ENCODE peak calls at places on chromosome 4, in six cellular contexts. One of them, this sample, is unnamed.

GRCh38 chr4:73944061-73944875 is 37.6 kb downstream of the PF4 start:
- DNase-seq in K562: peak
- DNase-seq in choroid plexus epithelial cell: no peak
- DNase-seq in fibroblast of mammary gland: peak
- DNase-seq in astrocyte of the spinal cord: peak
- DNase-seq in breast epithelium: no peak
- DNase-seq in this sample: peak

GRCh38 chr4:106818764-106819163 is 217.3 kb downstream of the DKK2 start:
- DNase-seq in K562: no peak
- DNase-seq in choroid plexus epithelial cell: peak
- DNase-seq in fibroblast of mammary gland: peak
- DNase-seq in astrocyte of the spinal cord: no peak
- DNase-seq in breast epithelium: no peak
- DNase-seq in this sample: no peak

GRCh38 chr4:153522800-153523089 is 56.6 kb downstream of the TMEM131L start:
- DNase-seq in K562: no peak
- DNase-seq in choroid plexus epithelial cell: no peak
- DNase-seq in fibroblast of mammary gland: no peak
- DNase-seq in astrocyte of the spinal cord: no peak
- DNase-seq in breast epithelium: no peak
- DNase-seq in this sample: no peak

GRCh38 chr4:32499176-32499575 is 1779.0 kb downstream of the PCDH7 start:
- DNase-seq in K562: no peak
- DNase-seq in choroid plexus epithelial cell: peak
- DNase-seq in fibroblast of mammary gland: peak
- DNase-seq in astrocyte of the spinal cord: peak
- DNase-seq in breast epithelium: no peak
- DNase-seq in this sample: peak

GRCh38 chr4:100079264-100079663 is 111.0 kb downstream of the DDIT4L start:
- DNase-seq in K562: no peak
- DNase-seq in choroid plexus epithelial cell: no peak
- DNase-seq in fibroblast of mammary gland: no peak
- DNase-seq in astrocyte of the spinal cord: no peak
- DNase-seq in breast epithelium: no peak
- DNase-seq in this sample: no peak

GRCh38 chr4:74904509-74904908 is 28.4 kb upstream of the PARM1 start:
- DNase-seq in K562: no peak
- DNase-seq in choroid plexus epithelial cell: no peak
- DNase-seq in fibroblast of mammary gland: no peak
- DNase-seq in astrocyte of the spinal cord: no peak
- DNase-seq in breast epithelium: no peak
- DNase-seq in this sample: no peak

GRCh38 chr4:6106156-6106555 is 87.9 kb upstream of the C4orf50 start:
- DNase-seq in K562: no peak
- DNase-seq in choroid plexus epithelial cell: no peak
- DNase-seq in fibroblast of mammary gland: no peak
- DNase-seq in astrocyte of the spinal cord: no peak
- DNase-seq in breast epithelium: no peak
- DNase-seq in this sample: no peak

GRCh38 chr4:172826866-172827265 is 341.7 kb upstream of the GALNT7 start:
- DNase-seq in K562: no peak
- DNase-seq in choroid plexus epithelial cell: peak
- DNase-seq in fibroblast of mammary gland: no peak
- DNase-seq in astrocyte of the spinal cord: no peak
- DNase-seq in breast epithelium: no peak
- DNase-seq in this sample: no peak

GRCh38 chr4:86554641-86555040 is 39.5 kb upstream of the PTPN13 start:
- DNase-seq in K562: no peak
- DNase-seq in choroid plexus epithelial cell: no peak
- DNase-seq in fibroblast of mammary gland: peak
- DNase-seq in astrocyte of the spinal cord: peak
- DNase-seq in breast epithelium: no peak
- DNase-seq in this sample: no peak

GRCh38 chr4:171142639-171143038 is 670.6 kb upstream of the GALNTL6 start:
- DNase-seq in K562: no peak
- DNase-seq in choroid plexus epithelial cell: no peak
- DNase-seq in fibroblast of mammary gland: no peak
- DNase-seq in astrocyte of the spinal cord: no peak
- DNase-seq in breast epithelium: no peak
- DNase-seq in this sample: no peak

GRCh38 chr4:13833171-13833804 is 205.8 kb upstream of the BOD1L1 start:
- DNase-seq in K562: no peak
- DNase-seq in choroid plexus epithelial cell: no peak
- DNase-seq in fibroblast of mammary gland: no peak
- DNase-seq in astrocyte of the spinal cord: no peak
- DNase-seq in breast epithelium: no peak
- DNase-seq in this sample: no peak

GRCh38 chr4:144649646-144650045 is 3.7 kb downstream of the HHIP start:
- DNase-seq in K562: no peak
- DNase-seq in choroid plexus epithelial cell: no peak
- DNase-seq in fibroblast of mammary gland: no peak
- DNase-seq in astrocyte of the spinal cord: peak
- DNase-seq in breast epithelium: no peak
- DNase-seq in this sample: no peak
- TF ChIP-seq CTCF in K562: no peak
- TF ChIP-seq CTCF in choroid plexus epithelial cell: no peak
- TF ChIP-seq CTCF in fibroblast of mammary gland: no peak
- TF ChIP-seq CTCF in astrocyte of the spinal cord: no peak
- TF ChIP-seq CTCF in breast epithelium: no peak
- TF ChIP-seq CTCF in this sample: no peak

DNA sequence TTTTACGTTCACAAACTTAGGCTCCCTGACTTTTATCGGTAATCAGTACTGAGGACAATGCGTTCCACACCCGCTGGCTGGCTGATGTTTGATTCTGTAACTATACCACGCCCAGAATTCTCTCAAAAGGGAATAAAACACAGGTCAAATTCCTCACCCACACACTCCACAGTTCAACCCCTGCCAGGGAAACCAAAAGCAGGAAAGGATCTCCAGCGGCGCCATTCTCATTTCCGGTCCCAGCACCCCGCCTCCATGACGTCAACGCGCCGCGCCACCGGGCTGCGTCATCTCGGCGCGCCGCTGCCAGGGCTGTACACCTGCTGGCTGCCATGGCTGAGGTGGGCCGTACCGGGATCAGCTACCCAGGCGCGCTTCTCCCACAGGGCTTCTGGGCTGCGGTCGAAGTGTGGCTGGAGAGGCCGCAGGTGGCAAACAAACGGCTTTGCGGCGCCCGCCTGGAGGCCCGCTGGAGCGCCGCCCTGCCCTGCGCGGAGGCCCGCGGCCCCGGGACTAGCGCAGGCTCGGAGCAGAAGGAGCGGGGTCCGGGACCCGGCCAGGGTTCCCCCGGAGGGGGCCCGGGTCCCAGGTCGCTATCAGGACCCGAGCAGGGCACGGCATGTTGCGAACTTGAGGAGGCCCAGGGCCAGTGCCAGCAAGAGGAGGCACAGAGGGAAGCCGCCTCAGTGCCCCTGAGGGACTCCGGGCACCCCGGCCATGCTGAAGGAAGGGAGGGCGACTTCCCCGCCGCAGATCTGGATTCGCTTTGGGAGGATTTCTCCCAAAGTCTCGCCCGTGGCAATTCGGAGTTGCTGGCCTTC is at the start of the genes ACOX3 and TRMT44:
- DNase-seq in K562: peak
- DNase-seq in choroid plexus epithelial cell: peak
- DNase-seq in fibroblast of mammary gland: peak
- DNase-seq in astrocyte of the spinal cord: peak
- DNase-seq in breast epithelium: peak
- DNase-seq in this sample: peak
- TF ChIP-seq CTCF in K562: no peak
- TF ChIP-seq CTCF in choroid plexus epithelial cell: no peak
- TF ChIP-seq CTCF in fibroblast of mammary gland: no peak
- TF ChIP-seq CTCF in astrocyte of the spinal cord: no peak
- TF ChIP-seq CTCF in breast epithelium: no peak
- TF ChIP-seq CTCF in this sample: no peak

GRCh38 chr4:53908661-53909078 is 155.7 kb downstream of the CHIC2 start:
- DNase-seq in K562: peak
- DNase-seq in choroid plexus epithelial cell: peak
- DNase-seq in fibroblast of mammary gland: peak
- DNase-seq in astrocyte of the spinal cord: peak
- DNase-seq in breast epithelium: no peak
- DNase-seq in this sample: peak
- TF ChIP-seq CTCF in K562: peak
- TF ChIP-seq CTCF in choroid plexus epithelial cell: peak
- TF ChIP-seq CTCF in fibroblast of mammary gland: peak
- TF ChIP-seq CTCF in astrocyte of the spinal cord: peak
- TF ChIP-seq CTCF in breast epithelium: peak
- TF ChIP-seq CTCF in this sample: peak

GRCh38 chr4:76426272-76426671 is 5.3 kb upstream of the CCDC158 start:
- DNase-seq in K562: no peak
- DNase-seq in choroid plexus epithelial cell: no peak
- DNase-seq in fibroblast of mammary gland: no peak
- DNase-seq in astrocyte of the spinal cord: no peak
- DNase-seq in breast epithelium: no peak
- DNase-seq in this sample: peak
- TF ChIP-seq CTCF in K562: no peak
- TF ChIP-seq CTCF in choroid plexus epithelial cell: peak
- TF ChIP-seq CTCF in fibroblast of mammary gland: peak
- TF ChIP-seq CTCF in astrocyte of the spinal cord: peak
- TF ChIP-seq CTCF in breast epithelium: no peak
- TF ChIP-seq CTCF in this sample: peak

GRCh38 chr4:49032440-49033161 is 46.5 kb downstream of the CWH43 start:
- DNase-seq in K562: peak
- DNase-seq in choroid plexus epithelial cell: peak
- DNase-seq in fibroblast of mammary gland: peak
- DNase-seq in astrocyte of the spinal cord: peak
- DNase-seq in breast epithelium: no peak
- DNase-seq in this sample: peak
- TF ChIP-seq CTCF in K562: peak
- TF ChIP-seq CTCF in choroid plexus epithelial cell: peak
- TF ChIP-seq CTCF in fibroblast of mammary gland: peak
- TF ChIP-seq CTCF in astrocyte of the spinal cord: peak
- TF ChIP-seq CTCF in breast epithelium: no peak
- TF ChIP-seq CTCF in this sample: peak

GRCh38 chr4:24736066-24736465 is 59.3 kb upstream of the SOD3 start:
- DNase-seq in K562: no peak
- DNase-seq in choroid plexus epithelial cell: peak
- DNase-seq in fibroblast of mammary gland: peak
- DNase-seq in astrocyte of the spinal cord: no peak
- DNase-seq in breast epithelium: no peak
- DNase-seq in this sample: peak
- TF ChIP-seq CTCF in K562: peak
- TF ChIP-seq CTCF in choroid plexus epithelial cell: peak
- TF ChIP-seq CTCF in fibroblast of mammary gland: peak
- TF ChIP-seq CTCF in astrocyte of the spinal cord: peak
- TF ChIP-seq CTCF in breast epithelium: no peak
- TF ChIP-seq CTCF in this sample: peak

GRCh38 chr4:34417160-34417559 is 1827.2 kb downstream of the ARAP2 start:
- DNase-seq in K562: no peak
- DNase-seq in choroid plexus epithelial cell: peak
- DNase-seq in fibroblast of mammary gland: peak
- DNase-seq in astrocyte of the spinal cord: no peak
- DNase-seq in breast epithelium: no peak
- DNase-seq in this sample: no peak

DNA sequence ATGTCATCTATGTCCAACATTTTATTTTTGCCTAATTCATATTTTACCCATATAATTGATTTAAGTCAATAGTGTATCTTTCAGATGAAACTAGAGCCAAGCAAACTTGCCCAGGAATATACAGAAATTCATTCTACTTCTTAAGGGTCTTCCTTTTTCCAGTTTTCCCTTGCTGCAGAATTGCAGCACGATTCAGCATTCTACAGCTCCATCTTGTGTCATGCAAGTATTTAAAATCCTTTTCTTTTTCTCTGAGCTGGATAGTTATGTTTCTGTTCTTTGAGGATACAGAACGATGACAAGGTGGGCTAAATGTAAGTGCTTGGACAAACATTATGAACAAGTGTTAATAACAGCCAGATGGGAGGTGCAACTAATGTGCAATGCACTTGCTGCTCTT is 1821.8 kb downstream of the ARAP2 start:
- DNase-seq in K562: no peak
- DNase-seq in choroid plexus epithelial cell: peak
- DNase-seq in fibroblast of mammary gland: peak
- DNase-seq in astrocyte of the spinal cord: peak
- DNase-seq in breast epithelium: no peak
- DNase-seq in this sample: peak
- TF ChIP-seq CTCF in K562: no peak
- TF ChIP-seq CTCF in choroid plexus epithelial cell: peak
- TF ChIP-seq CTCF in fibroblast of mammary gland: peak
- TF ChIP-seq CTCF in astrocyte of the spinal cord: no peak
- TF ChIP-seq CTCF in breast epithelium: no peak
- TF ChIP-seq CTCF in this sample: no peak

DNA sequence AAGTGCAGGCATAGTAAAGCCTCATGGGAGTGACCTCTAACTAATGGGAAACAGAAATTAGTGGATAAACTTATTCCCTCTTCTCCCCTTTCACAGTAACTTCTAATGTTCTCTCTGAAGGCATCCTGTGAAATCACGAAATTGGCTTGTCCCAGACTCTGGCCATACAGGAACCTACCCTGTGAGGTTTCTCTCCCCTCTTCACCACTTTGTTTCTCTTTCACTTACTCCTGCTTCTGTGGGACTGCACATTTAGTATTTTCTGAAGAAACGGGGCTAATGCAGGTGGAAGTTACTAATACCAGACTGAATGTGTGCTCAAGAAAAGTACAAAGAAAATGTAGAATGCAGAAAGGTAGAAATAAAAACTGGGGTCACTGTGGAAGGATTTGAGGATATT is 20.0 kb downstream of the ZNF330 start:
- DNase-seq in K562: no peak
- DNase-seq in choroid plexus epithelial cell: no peak
- DNase-seq in fibroblast of mammary gland: no peak
- DNase-seq in astrocyte of the spinal cord: no peak
- DNase-seq in breast epithelium: no peak
- DNase-seq in this sample: no peak
- TF ChIP-seq CTCF in K562: no peak
- TF ChIP-seq CTCF in choroid plexus epithelial cell: no peak
- TF ChIP-seq CTCF in fibroblast of mammary gland: no peak
- TF ChIP-seq CTCF in astrocyte of the spinal cord: no peak
- TF ChIP-seq CTCF in breast epithelium: no peak
- TF ChIP-seq CTCF in this sample: no peak

DNA sequence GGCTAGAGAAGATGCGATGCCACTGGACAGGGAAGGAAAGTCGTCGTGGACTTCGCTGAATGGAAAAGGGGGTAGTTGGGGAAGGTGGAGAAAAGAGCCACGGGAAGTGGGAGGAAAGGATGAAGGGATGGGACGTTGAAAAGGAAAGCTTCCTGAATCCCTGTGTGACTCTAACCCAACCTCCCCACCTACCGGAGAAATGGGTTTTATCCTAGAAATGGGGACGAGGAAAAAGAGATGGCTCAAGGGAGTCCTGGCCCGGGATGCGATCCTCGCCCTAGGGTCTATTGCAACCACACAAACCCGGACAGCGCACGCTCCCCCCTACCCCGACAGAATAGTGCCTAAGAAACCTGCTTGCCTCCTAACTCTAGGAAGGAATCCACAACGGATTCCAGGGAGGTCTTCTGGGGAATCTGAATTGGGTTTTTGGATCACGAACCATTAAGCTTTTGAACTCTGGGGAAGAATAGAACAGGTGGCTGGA is 738 bp upstream of the TSPAN5 start:
- DNase-seq in K562: no peak
- DNase-seq in choroid plexus epithelial cell: no peak
- DNase-seq in fibroblast of mammary gland: peak
- DNase-seq in astrocyte of the spinal cord: peak
- DNase-seq in breast epithelium: no peak
- DNase-seq in this sample: no peak
- TF ChIP-seq CTCF in K562: no peak
- TF ChIP-seq CTCF in choroid plexus epithelial cell: peak
- TF ChIP-seq CTCF in fibroblast of mammary gland: peak
- TF ChIP-seq CTCF in astrocyte of the spinal cord: peak
- TF ChIP-seq CTCF in breast epithelium: no peak
- TF ChIP-seq CTCF in this sample: no peak

This sample was measured in MCF 10A.